ENCODE peak calls at places on chromosomes 16 and 17, in four cellular contexts. One of them, this sample, is unnamed.

GRCh38 chr17:66172144-66172543 is 19.8 kb downstream of the CEP112 start:
- DNase-seq in stimulated activated CD8-positive, alpha-beta memory T cell treated with anti-CD3 and anti-CD28 coated beads, Interleukin-15, amount 100 ng/mL, for 24 hours: no peak
- DNase-seq in GM12865: no peak
- DNase-seq in endothelial cell: no peak
- DNase-seq in this sample: no peak

GRCh38 chr17:64505320-64506200 is 529 bp downstream of the DDX5 start:
- DNase-seq in stimulated activated CD8-positive, alpha-beta memory T cell treated with anti-CD3 and anti-CD28 coated beads, Interleukin-15, amount 100 ng/mL, for 24 hours: peak
- DNase-seq in GM12865: peak
- DNase-seq in endothelial cell: peak
- DNase-seq in this sample: peak

GRCh38 chr16:88874938-88875599 is 8.6 kb upstream of the PABPN1L start:
- DNase-seq in stimulated activated CD8-positive, alpha-beta memory T cell treated with anti-CD3 and anti-CD28 coated beads, Interleukin-15, amount 100 ng/mL, for 24 hours: no peak
- DNase-seq in endothelial cell: no peak
- DNase-seq in GM12865: no peak
- DNase-seq in this sample: no peak

GRCh38 chr17:44543213-44543904 is 13.9 kb upstream of the FZD2 start:
- DNase-seq in endothelial cell: peak
- DNase-seq in stimulated activated CD8-positive, alpha-beta memory T cell treated with anti-CD3 and anti-CD28 coated beads, Interleukin-15, amount 100 ng/mL, for 24 hours: no peak
- DNase-seq in GM12865: no peak
- DNase-seq in this sample: peak

GRCh38 chr17:14138649-14139048 is 69.3 kb downstream of the COX10 start:
- DNase-seq in endothelial cell: no peak
- DNase-seq in stimulated activated CD8-positive, alpha-beta memory T cell treated with anti-CD3 and anti-CD28 coated beads, Interleukin-15, amount 100 ng/mL, for 24 hours: no peak
- DNase-seq in GM12865: no peak
- DNase-seq in this sample: no peak

GRCh38 chr17:2796164-2797140 is at the start of gene RAP1GAP2:
- DNase-seq in stimulated activated CD8-positive, alpha-beta memory T cell treated with anti-CD3 and anti-CD28 coated beads, Interleukin-15, amount 100 ng/mL, for 24 hours: no peak
- DNase-seq in GM12865: peak
- DNase-seq in endothelial cell: no peak
- DNase-seq in this sample: no peak

GRCh38 chr17:55735784-55736405 is 13.2 kb upstream of the TMEM100 start:
- DNase-seq in stimulated activated CD8-positive, alpha-beta memory T cell treated with anti-CD3 and anti-CD28 coated beads, Interleukin-15, amount 100 ng/mL, for 24 hours: no peak
- DNase-seq in GM12865: peak
- DNase-seq in endothelial cell: peak
- DNase-seq in this sample: peak

GRCh38 chr16:30335598-30336474 is 19.3 kb downstream of the CD2BP2 start:
- DNase-seq in stimulated activated CD8-positive, alpha-beta memory T cell treated with anti-CD3 and anti-CD28 coated beads, Interleukin-15, amount 100 ng/mL, for 24 hours: no peak
- DNase-seq in GM12865: peak
- DNase-seq in endothelial cell: no peak
- DNase-seq in this sample: peak

GRCh38 chr17:76134911-76135809 is 5.9 kb downstream of the FOXJ1 start:
- DNase-seq in stimulated activated CD8-positive, alpha-beta memory T cell treated with anti-CD3 and anti-CD28 coated beads, Interleukin-15, amount 100 ng/mL, for 24 hours: no peak
- DNase-seq in GM12865: no peak
- DNase-seq in endothelial cell: no peak
- DNase-seq in this sample: no peak

GRCh38 chr17:18951941-18952842 is at the start of gene SLC5A10:
- DNase-seq in GM12865: no peak
- DNase-seq in endothelial cell: no peak
- DNase-seq in stimulated activated CD8-positive, alpha-beta memory T cell treated with anti-CD3 and anti-CD28 coated beads, Interleukin-15, amount 100 ng/mL, for 24 hours: no peak
- DNase-seq in this sample: no peak

GRCh38 chr17:29495011-29495410 is 71.8 kb downstream of the ABHD15 start:
- DNase-seq in GM12865: no peak
- DNase-seq in endothelial cell: no peak
- DNase-seq in stimulated activated CD8-positive, alpha-beta memory T cell treated with anti-CD3 and anti-CD28 coated beads, Interleukin-15, amount 100 ng/mL, for 24 hours: no peak
- DNase-seq in this sample: peak

GRCh38 chr17:41710472-41711090 is 1.6 kb upstream of the GAST start:
- DNase-seq in GM12865: no peak
- DNase-seq in endothelial cell: no peak
- DNase-seq in stimulated activated CD8-positive, alpha-beta memory T cell treated with anti-CD3 and anti-CD28 coated beads, Interleukin-15, amount 100 ng/mL, for 24 hours: no peak
- DNase-seq in this sample: peak

GRCh38 chr16:49084628-49085390 is 196.8 kb downstream of the CBLN1 start:
- DNase-seq in stimulated activated CD8-positive, alpha-beta memory T cell treated with anti-CD3 and anti-CD28 coated beads, Interleukin-15, amount 100 ng/mL, for 24 hours: no peak
- DNase-seq in GM12865: no peak
- DNase-seq in endothelial cell: no peak
- DNase-seq in this sample: no peak

GRCh38 chr17:46883871-46884270 is 32.5 kb downstream of the WNT9B start:
- DNase-seq in GM12865: no peak
- DNase-seq in endothelial cell: no peak
- DNase-seq in stimulated activated CD8-positive, alpha-beta memory T cell treated with anti-CD3 and anti-CD28 coated beads, Interleukin-15, amount 100 ng/mL, for 24 hours: no peak
- DNase-seq in this sample: no peak

GRCh38 chr17:70168979-70169706 is at the start of gene KCNJ2:
- DNase-seq in GM12865: peak
- DNase-seq in stimulated activated CD8-positive, alpha-beta memory T cell treated with anti-CD3 and anti-CD28 coated beads, Interleukin-15, amount 100 ng/mL, for 24 hours: no peak
- DNase-seq in endothelial cell: peak
- DNase-seq in this sample: peak

GRCh38 chr16:66590322-66590721 is 11.1 kb downstream of the CMTM2 start:
- DNase-seq in GM12865: peak
- DNase-seq in stimulated activated CD8-positive, alpha-beta memory T cell treated with anti-CD3 and anti-CD28 coated beads, Interleukin-15, amount 100 ng/mL, for 24 hours: no peak
- DNase-seq in endothelial cell: no peak
- DNase-seq in this sample: no peak

GRCh38 chr16:77307764-77308561 is 108.8 kb downstream of the SYCE1L start:
- DNase-seq in endothelial cell: no peak
- DNase-seq in stimulated activated CD8-positive, alpha-beta memory T cell treated with anti-CD3 and anti-CD28 coated beads, Interleukin-15, amount 100 ng/mL, for 24 hours: no peak
- DNase-seq in GM12865: no peak
- DNase-seq in this sample: peak

GRCh38 chr16:27475561-27475960 is 73.6 kb downstream of the IL21R start:
- DNase-seq in GM12865: no peak
- DNase-seq in endothelial cell: no peak
- DNase-seq in stimulated activated CD8-positive, alpha-beta memory T cell treated with anti-CD3 and anti-CD28 coated beads, Interleukin-15, amount 100 ng/mL, for 24 hours: no peak
- DNase-seq in this sample: peak

GRCh38 chr17:47975189-47975814 is 4.4 kb downstream of the CDK5RAP3 start:
- DNase-seq in stimulated activated CD8-positive, alpha-beta memory T cell treated with anti-CD3 and anti-CD28 coated beads, Interleukin-15, amount 100 ng/mL, for 24 hours: no peak
- DNase-seq in endothelial cell: no peak
- DNase-seq in GM12865: no peak
- DNase-seq in this sample: no peak

GRCh38 chr16:89921131-89921698 is 1.9 kb upstream of the TUBB3 start:
- DNase-seq in endothelial cell: no peak
- DNase-seq in stimulated activated CD8-positive, alpha-beta memory T cell treated with anti-CD3 and anti-CD28 coated beads, Interleukin-15, amount 100 ng/mL, for 24 hours: no peak
- DNase-seq in GM12865: no peak
- DNase-seq in this sample: no peak

GRCh38 chr16:81790772-81791171 is 11.7 kb downstream of the PLCG2 start:
- DNase-seq in endothelial cell: no peak
- DNase-seq in GM12865: no peak
- DNase-seq in stimulated activated CD8-positive, alpha-beta memory T cell treated with anti-CD3 and anti-CD28 coated beads, Interleukin-15, amount 100 ng/mL, for 24 hours: no peak
- DNase-seq in this sample: peak

GRCh38 chr17:49708515-49709161 is 874 bp upstream of the SLC35B1 start:
- DNase-seq in stimulated activated CD8-positive, alpha-beta memory T cell treated with anti-CD3 and anti-CD28 coated beads, Interleukin-15, amount 100 ng/mL, for 24 hours: no peak
- DNase-seq in endothelial cell: no peak
- DNase-seq in GM12865: no peak
- DNase-seq in this sample: no peak

GRCh38 chr16:83273504-83274173 is 534.1 kb upstream of the HSBP1 start:
- DNase-seq in endothelial cell: no peak
- DNase-seq in stimulated activated CD8-positive, alpha-beta memory T cell treated with anti-CD3 and anti-CD28 coated beads, Interleukin-15, amount 100 ng/mL, for 24 hours: no peak
- DNase-seq in GM12865: no peak
- DNase-seq in this sample: no peak

GRCh38 chr16:51143166-51143565 is 7.9 kb downstream of the SALL1 start:
- DNase-seq in endothelial cell: no peak
- DNase-seq in GM12865: no peak
- DNase-seq in stimulated activated CD8-positive, alpha-beta memory T cell treated with anti-CD3 and anti-CD28 coated beads, Interleukin-15, amount 100 ng/mL, for 24 hours: no peak
- DNase-seq in this sample: no peak

GRCh38 chr17:72192409-72193192 is 71.8 kb downstream of the SOX9 start:
- DNase-seq in endothelial cell: no peak
- DNase-seq in stimulated activated CD8-positive, alpha-beta memory T cell treated with anti-CD3 and anti-CD28 coated beads, Interleukin-15, amount 100 ng/mL, for 24 hours: no peak
- DNase-seq in GM12865: no peak
- DNase-seq in this sample: peak

GRCh38 chr16:78925071-78925714 is 675.3 kb downstream of the MAF start:
- DNase-seq in stimulated activated CD8-positive, alpha-beta memory T cell treated with anti-CD3 and anti-CD28 coated beads, Interleukin-15, amount 100 ng/mL, for 24 hours: no peak
- DNase-seq in GM12865: peak
- DNase-seq in endothelial cell: peak
- DNase-seq in this sample: peak

GRCh38 chr16:85027968-85028637 is 508 bp downstream of the KIAA0513 start:
- DNase-seq in stimulated activated CD8-positive, alpha-beta memory T cell treated with anti-CD3 and anti-CD28 coated beads, Interleukin-15, amount 100 ng/mL, for 24 hours: no peak
- DNase-seq in endothelial cell: no peak
- DNase-seq in GM12865: peak
- DNase-seq in this sample: no peak

GRCh38 chr17:7712111-7712771 is 5.3 kb upstream of the DNAH2 start:
- DNase-seq in endothelial cell: no peak
- DNase-seq in GM12865: no peak
- DNase-seq in stimulated activated CD8-positive, alpha-beta memory T cell treated with anti-CD3 and anti-CD28 coated beads, Interleukin-15, amount 100 ng/mL, for 24 hours: no peak
- DNase-seq in this sample: no peak

GRCh38 chr17:80348551-80349436 is 66.2 kb upstream of the ENDOV start:
- DNase-seq in endothelial cell: no peak
- DNase-seq in GM12865: no peak
- DNase-seq in stimulated activated CD8-positive, alpha-beta memory T cell treated with anti-CD3 and anti-CD28 coated beads, Interleukin-15, amount 100 ng/mL, for 24 hours: no peak
- DNase-seq in this sample: peak

GRCh38 chr16:68069511-68070248 is 15.5 kb upstream of the NFATC3 start:
- DNase-seq in endothelial cell: no peak
- DNase-seq in stimulated activated CD8-positive, alpha-beta memory T cell treated with anti-CD3 and anti-CD28 coated beads, Interleukin-15, amount 100 ng/mL, for 24 hours: no peak
- DNase-seq in GM12865: no peak
- DNase-seq in this sample: no peak

GRCh38 chr16:11134722-11135121 is 121.3 kb downstream of the SOCS1 start:
- DNase-seq in GM12865: no peak
- DNase-seq in stimulated activated CD8-positive, alpha-beta memory T cell treated with anti-CD3 and anti-CD28 coated beads, Interleukin-15, amount 100 ng/mL, for 24 hours: no peak
- DNase-seq in endothelial cell: no peak
- DNase-seq in this sample: no peak